ENCODE peak calls at places on chromosomes 7 and 10, in eight cellular contexts. One of them, this sample, is unnamed.

GRCh38 chr7:94832051-94832450 is 75.3 kb upstream of the PPP1R9A start:
- DNase-seq in RWPE2: no peak
- DNase-seq in kidney: no peak
- DNase-seq in suprapubic skin: no peak
- DNase-seq in heart right ventricle: no peak
- DNase-seq in transverse colon: no peak
- DNase-seq in thoracic aorta: no peak
- DNase-seq in thyroid gland: no peak
- DNase-seq in this sample: no peak

GRCh38 chr7:87712571-87712970 is 84.4 kb downstream of the RUNDC3B start:
- DNase-seq in thyroid gland: no peak
- DNase-seq in thoracic aorta: no peak
- DNase-seq in heart right ventricle: no peak
- DNase-seq in RWPE2: no peak
- DNase-seq in suprapubic skin: no peak
- DNase-seq in kidney: no peak
- DNase-seq in transverse colon: no peak
- DNase-seq in this sample: no peak

GRCh38 chr10:67875340-67876238 is 8.9 kb upstream of the SIRT1 start:
- DNase-seq in kidney: no peak
- DNase-seq in transverse colon: no peak
- DNase-seq in suprapubic skin: no peak
- DNase-seq in RWPE2: no peak
- DNase-seq in thyroid gland: no peak
- DNase-seq in thoracic aorta: no peak
- DNase-seq in heart right ventricle: no peak
- DNase-seq in this sample: no peak

GRCh38 chr7:15891151-15891842 is 204.8 kb upstream of the MEOX2 start:
- DNase-seq in thoracic aorta: no peak
- DNase-seq in kidney: no peak
- DNase-seq in transverse colon: no peak
- DNase-seq in RWPE2: no peak
- DNase-seq in thyroid gland: no peak
- DNase-seq in suprapubic skin: no peak
- DNase-seq in heart right ventricle: no peak
- DNase-seq in this sample: no peak

GRCh38 chr7:1848013-1848640 is 178.1 kb downstream of the ELFN1 start:
- DNase-seq in RWPE2: peak; percentile 41
- DNase-seq in thyroid gland: no peak
- DNase-seq in thoracic aorta: no peak
- DNase-seq in transverse colon: no peak
- DNase-seq in heart right ventricle: peak; percentile 4
- DNase-seq in suprapubic skin: peak; percentile 50
- DNase-seq in kidney: peak; percentile 64
- DNase-seq in this sample: no peak

GRCh38 chr10:9230625-9231024 is 1176.1 kb downstream of the GATA3 start:
- DNase-seq in RWPE2: no peak
- DNase-seq in suprapubic skin: no peak
- DNase-seq in kidney: no peak
- DNase-seq in transverse colon: no peak
- DNase-seq in heart right ventricle: no peak
- DNase-seq in thyroid gland: no peak
- DNase-seq in thoracic aorta: no peak
- DNase-seq in this sample: no peak

GRCh38 chr10:62492012-62492869 is 118.1 kb downstream of the ZNF365 start:
- DNase-seq in transverse colon: no peak
- DNase-seq in RWPE2: no peak
- DNase-seq in suprapubic skin: no peak
- DNase-seq in kidney: no peak
- DNase-seq in thoracic aorta: no peak
- DNase-seq in heart right ventricle: no peak
- DNase-seq in thyroid gland: no peak
- DNase-seq in this sample: no peak

GRCh38 chr10:35259769-35260397 is 76.4 kb upstream of the CCNY start:
- DNase-seq in heart right ventricle: no peak
- DNase-seq in suprapubic skin: no peak
- DNase-seq in thoracic aorta: no peak
- DNase-seq in thyroid gland: no peak
- DNase-seq in transverse colon: no peak
- DNase-seq in kidney: no peak
- DNase-seq in RWPE2: no peak
- DNase-seq in this sample: no peak

GRCh38 chr10:14507156-14507555 is 176.4 kb upstream of the FRMD4A start:
- DNase-seq in suprapubic skin: no peak
- DNase-seq in RWPE2: no peak
- DNase-seq in thoracic aorta: no peak
- DNase-seq in transverse colon: no peak
- DNase-seq in kidney: no peak
- DNase-seq in heart right ventricle: no peak
- DNase-seq in thyroid gland: no peak
- DNase-seq in this sample: no peak

GRCh38 chr7:133941496-133941895 is 185.6 kb upstream of the LRGUK start:
- DNase-seq in thyroid gland: no peak
- DNase-seq in thoracic aorta: no peak
- DNase-seq in kidney: no peak
- DNase-seq in suprapubic skin: no peak
- DNase-seq in RWPE2: no peak
- DNase-seq in heart right ventricle: no peak
- DNase-seq in transverse colon: no peak
- DNase-seq in this sample: no peak

GRCh38 chr7:2812119-2812487 is 32.0 kb downstream of the GNA12 start:
- DNase-seq in kidney: no peak
- DNase-seq in thyroid gland: no peak
- DNase-seq in transverse colon: no peak
- DNase-seq in heart right ventricle: no peak
- DNase-seq in thoracic aorta: no peak
- DNase-seq in suprapubic skin: no peak
- DNase-seq in RWPE2: no peak
- DNase-seq in this sample: no peak

DNA sequence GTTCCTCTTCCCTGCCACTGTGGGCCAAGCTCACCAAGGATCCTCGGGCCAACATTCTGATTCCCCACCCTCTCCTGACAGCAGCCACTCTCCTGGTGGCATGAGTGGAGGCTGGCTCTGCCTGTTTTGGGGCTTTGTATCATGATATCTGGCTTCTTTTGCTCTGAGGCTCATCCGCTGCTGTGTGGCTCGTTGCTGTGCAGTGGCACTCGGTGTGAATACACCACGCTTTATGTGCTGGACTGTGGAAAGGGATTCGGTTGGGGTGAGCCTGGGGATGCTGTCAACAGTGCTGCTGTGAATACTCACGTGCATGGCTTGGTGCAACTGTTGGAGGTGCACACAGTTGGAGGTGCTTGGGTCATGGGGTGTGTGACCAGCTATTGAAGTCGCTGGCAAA is 208.5 kb downstream of the COBL start:
- DNase-seq in thyroid gland: no peak
- DNase-seq in transverse colon: no peak
- DNase-seq in kidney: no peak
- DNase-seq in RWPE2: no peak
- DNase-seq in heart right ventricle: no peak
- DNase-seq in thoracic aorta: no peak
- DNase-seq in suprapubic skin: no peak
- DNase-seq in this sample: no peak
- TF ChIP-seq CTCF in thyroid gland: no peak
- TF ChIP-seq CTCF in transverse colon: no peak
- TF ChIP-seq CTCF in kidney: no peak
- TF ChIP-seq CTCF in RWPE2: no peak
- TF ChIP-seq CTCF in heart right ventricle: no peak
- TF ChIP-seq CTCF in thoracic aorta: no peak
- TF ChIP-seq CTCF in suprapubic skin: no peak
- TF ChIP-seq CTCF in this sample: no peak

GRCh38 chr10:91076991-91077548 is 143.4 kb upstream of the PCGF5 start:
- DNase-seq in kidney: no peak
- DNase-seq in thoracic aorta: no peak
- DNase-seq in heart right ventricle: no peak
- DNase-seq in transverse colon: no peak
- DNase-seq in thyroid gland: no peak
- DNase-seq in RWPE2: no peak
- DNase-seq in suprapubic skin: no peak
- DNase-seq in this sample: no peak

GRCh38 chr10:91080776-91081175 is 139.7 kb upstream of the PCGF5 start:
- DNase-seq in transverse colon: no peak
- DNase-seq in RWPE2: no peak
- DNase-seq in thyroid gland: no peak
- DNase-seq in kidney: no peak
- DNase-seq in heart right ventricle: no peak
- DNase-seq in suprapubic skin: no peak
- DNase-seq in thoracic aorta: no peak
- DNase-seq in this sample: no peak

GRCh38 chr10:91073301-91073780 is 147.1 kb upstream of the PCGF5 start:
- DNase-seq in transverse colon: no peak
- DNase-seq in thoracic aorta: no peak
- DNase-seq in suprapubic skin: no peak
- DNase-seq in thyroid gland: no peak
- DNase-seq in RWPE2: no peak
- DNase-seq in heart right ventricle: no peak
- DNase-seq in kidney: no peak
- DNase-seq in this sample: no peak

GRCh38 chr10:91082447-91082846 is 138.0 kb upstream of the PCGF5 start:
- DNase-seq in suprapubic skin: no peak
- DNase-seq in RWPE2: no peak
- DNase-seq in thoracic aorta: no peak
- DNase-seq in thyroid gland: no peak
- DNase-seq in heart right ventricle: no peak
- DNase-seq in transverse colon: no peak
- DNase-seq in kidney: no peak
- DNase-seq in this sample: no peak

DNA sequence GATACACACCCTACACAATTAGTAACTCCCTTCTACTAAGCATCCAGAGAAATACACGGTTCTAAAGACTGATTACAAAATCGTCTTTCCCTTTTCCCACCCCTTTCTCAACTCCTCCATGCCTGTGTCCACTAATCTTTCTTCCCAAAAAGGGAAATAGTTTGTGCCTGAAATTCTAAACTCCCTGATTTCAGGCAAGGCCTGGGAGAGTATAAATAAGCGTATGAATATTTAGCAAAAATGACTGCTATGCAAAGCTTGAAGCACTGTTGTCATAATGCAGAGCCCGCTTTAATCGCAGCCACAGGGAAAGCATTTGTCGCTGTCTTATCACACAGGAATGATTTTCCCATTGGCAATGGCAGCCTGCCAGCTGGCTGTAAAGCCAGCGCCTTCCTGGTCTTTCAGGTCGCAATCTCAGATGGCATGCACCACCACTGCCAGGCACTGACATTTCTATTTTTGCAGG is 142.9 kb upstream of the PCGF5 start:
- DNase-seq in suprapubic skin: no peak
- DNase-seq in RWPE2: no peak
- DNase-seq in kidney: peak; percentile 88
- DNase-seq in transverse colon: peak; percentile 83
- DNase-seq in thyroid gland: peak; percentile 69
- DNase-seq in heart right ventricle: peak; percentile 80
- DNase-seq in thoracic aorta: peak; percentile 57
- DNase-seq in this sample: peak; percentile 94
- H3K27ac ChIP-seq in suprapubic skin: no peak overlapping the region
- H3K27ac ChIP-seq in RWPE2: no peak overlapping the region
- H3K27ac ChIP-seq in kidney: no peak overlapping the region
- H3K27ac ChIP-seq in transverse colon: peak overlapping the region; percentile 10
- H3K27ac ChIP-seq in thyroid gland: no peak overlapping the region
- H3K27ac ChIP-seq in heart right ventricle: peak overlapping the region; percentile 70
- H3K27ac ChIP-seq in thoracic aorta: peak overlapping the region; percentile 97
- H3K27ac ChIP-seq in this sample: peak overlapping the region; percentile 93

GRCh38 chr7:158695726-158696452 is 8.7 kb downstream of the NCAPG2 start:
- DNase-seq in thyroid gland: peak; percentile 61
- DNase-seq in thoracic aorta: no peak
- DNase-seq in suprapubic skin: no peak
- DNase-seq in transverse colon: peak; percentile 74
- DNase-seq in kidney: no peak
- DNase-seq in RWPE2: no peak
- DNase-seq in heart right ventricle: no peak
- DNase-seq in this sample: no peak

GRCh38 chr7:158699341-158699740 is 5.3 kb downstream of the NCAPG2 start:
- DNase-seq in suprapubic skin: no peak
- DNase-seq in heart right ventricle: no peak
- DNase-seq in transverse colon: no peak
- DNase-seq in thyroid gland: no peak
- DNase-seq in thoracic aorta: no peak
- DNase-seq in kidney: no peak
- DNase-seq in RWPE2: no peak
- DNase-seq in this sample: no peak

GRCh38 chr7:158702196-158702595 is 2.4 kb downstream of the NCAPG2 start:
- DNase-seq in kidney: no peak
- DNase-seq in transverse colon: no peak
- DNase-seq in RWPE2: no peak
- DNase-seq in heart right ventricle: no peak
- DNase-seq in suprapubic skin: no peak
- DNase-seq in thoracic aorta: no peak
- DNase-seq in thyroid gland: no peak
- DNase-seq in this sample: no peak

GRCh38 chr7:158700008-158700407 is 4.6 kb downstream of the NCAPG2 start:
- DNase-seq in thyroid gland: no peak
- DNase-seq in thoracic aorta: no peak
- DNase-seq in RWPE2: no peak
- DNase-seq in heart right ventricle: no peak
- DNase-seq in kidney: no peak
- DNase-seq in transverse colon: no peak
- DNase-seq in suprapubic skin: no peak
- DNase-seq in this sample: no peak

GRCh38 chr7:158698657-158699195 is 5.9 kb downstream of the NCAPG2 start:
- DNase-seq in suprapubic skin: no peak
- DNase-seq in kidney: no peak
- DNase-seq in thoracic aorta: no peak
- DNase-seq in transverse colon: no peak
- DNase-seq in heart right ventricle: no peak
- DNase-seq in thyroid gland: no peak
- DNase-seq in RWPE2: no peak
- DNase-seq in this sample: no peak
- H3K4me3 ChIP-seq in suprapubic skin: no peak overlapping the region
- H3K4me3 ChIP-seq in kidney: no peak overlapping the region
- H3K4me3 ChIP-seq in thoracic aorta: no peak overlapping the region
- H3K4me3 ChIP-seq in transverse colon: no peak overlapping the region
- H3K4me3 ChIP-seq in heart right ventricle: no peak overlapping the region
- H3K4me3 ChIP-seq in thyroid gland: no peak overlapping the region
- H3K4me3 ChIP-seq in RWPE2: no peak overlapping the region
- H3K4me3 ChIP-seq in this sample: no peak overlapping the region

GRCh38 chr10:43220971-43221418 is 45.9 kb downstream of the RASGEF1A start:
- DNase-seq in heart right ventricle: peak; percentile 6
- DNase-seq in thyroid gland: no peak
- DNase-seq in suprapubic skin: peak; percentile 34
- DNase-seq in RWPE2: peak; percentile 28
- DNase-seq in kidney: peak; percentile 41
- DNase-seq in thoracic aorta: no peak
- DNase-seq in transverse colon: peak; percentile 5
- DNase-seq in this sample: no peak

GRCh38 chr10:43223056-43223455 is 43.8 kb downstream of the RASGEF1A start:
- DNase-seq in kidney: no peak
- DNase-seq in thyroid gland: no peak
- DNase-seq in suprapubic skin: no peak
- DNase-seq in transverse colon: no peak
- DNase-seq in heart right ventricle: no peak
- DNase-seq in thoracic aorta: no peak
- DNase-seq in RWPE2: no peak
- DNase-seq in this sample: no peak

GRCh38 chr10:43222296-43222695 is 44.6 kb downstream of the RASGEF1A start:
- DNase-seq in kidney: peak; percentile 20
- DNase-seq in RWPE2: no peak
- DNase-seq in heart right ventricle: no peak
- DNase-seq in transverse colon: no peak
- DNase-seq in suprapubic skin: peak; percentile 21
- DNase-seq in thoracic aorta: no peak
- DNase-seq in thyroid gland: no peak
- DNase-seq in this sample: no peak

GRCh38 chr10:43219848-43220247 is 47.0 kb downstream of the RASGEF1A start:
- DNase-seq in thyroid gland: no peak
- DNase-seq in RWPE2: peak; percentile 42
- DNase-seq in heart right ventricle: peak; percentile 2
- DNase-seq in kidney: peak; percentile 66
- DNase-seq in transverse colon: no peak
- DNase-seq in thoracic aorta: no peak
- DNase-seq in suprapubic skin: peak; percentile 31
- DNase-seq in this sample: no peak

GRCh38 chr10:43221419-43222293 is 45.2 kb downstream of the RASGEF1A start:
- DNase-seq in heart right ventricle: peak; percentile 8
- DNase-seq in thoracic aorta: no peak
- DNase-seq in thyroid gland: peak; percentile 1
- DNase-seq in RWPE2: peak; percentile 49
- DNase-seq in kidney: peak; percentile 63
- DNase-seq in suprapubic skin: peak; percentile 50
- DNase-seq in transverse colon: peak; percentile 8
- DNase-seq in this sample: peak; percentile 59
- TF ChIP-seq CTCF in heart right ventricle: no peak
- TF ChIP-seq CTCF in thoracic aorta: no peak
- TF ChIP-seq CTCF in thyroid gland: no peak
- TF ChIP-seq CTCF in RWPE2: no peak
- TF ChIP-seq CTCF in kidney: no peak
- TF ChIP-seq CTCF in suprapubic skin: no peak
- TF ChIP-seq CTCF in transverse colon: no peak
- TF ChIP-seq CTCF in this sample: no peak

This sample was measured in coronary artery.